ENCODE peak calls at places on chromosomes 5 and 9, in nine cellular contexts. A is cardiac fibroblast, F is AML-193, U is GM23248, L is frontal cortex, Y is right cardiac atrium, G is iPS DF 6.9, Q is H54, N is NAMALWA. J is an unnamed sample.

GRCh38 chr9:93642961-93643360 is 66.6 kb downstream of the PHF2 start:
- DNase-seq in A (peak), F (no peak), U (peak), L (no peak), Y (no peak), G (no peak), Q (peak), N (no peak), J (peak)

GRCh38 chr5:172868436-172868923 is 34.4 kb downstream of the ERGIC1 start:
- DNase-seq in A (peak), F (no peak), U (peak), L (no peak), Y (peak), G (no peak), Q (no peak), N (no peak), J (peak)

GRCh38 chr9:109013678-109014145 is 413 bp upstream of the CTNNAL1 start:
- DNase-seq in A (peak), F (no peak), U (peak), L (no peak), Y (no peak), G (no peak), Q (no peak), N (no peak), J (no peak)

GRCh38 chr9:94111446-94111845 is 27.2 kb downstream of the PTPDC1 start:
- DNase-seq in A (no peak), F (no peak), U (no peak), L (no peak), Y (no peak), G (no peak), Q (no peak), N (no peak), J (no peak)

GRCh38 chr5:170745481-170746061 is 38.0 kb upstream of the GABRP start:
- DNase-seq in A (peak), F (no peak), U (peak), L (no peak), Y (peak), G (no peak), Q (no peak), N (no peak), J (peak)

GRCh38 chr9:90018688-90019087 is 413.9 kb downstream of the GADD45G start:
- DNase-seq in A (no peak), F (no peak), U (no peak), L (no peak), Y (no peak), G (no peak), Q (no peak), N (no peak), J (no peak)

GRCh38 chr9:127979333-127980055 is 1.3 kb downstream of the EEIG1 start:
- DNase-seq in A (peak), F (no peak), U (peak), L (no peak), Y (peak), G (no peak), Q (peak), N (peak), J (peak)

GRCh38 chr5:142403583-142403982 is 78.8 kb upstream of the SPRY4 start:
- DNase-seq in A (no peak), F (no peak), U (no peak), L (no peak), Y (no peak), G (no peak), Q (no peak), N (no peak), J (no peak)

GRCh38 chr9:124274738-124275137 is 17.0 kb downstream of the NEK6 start:
- DNase-seq in A (no peak), F (no peak), U (no peak), L (no peak), Y (no peak), G (no peak), Q (no peak), N (no peak), J (no peak)

GRCh38 chr5:68848086-68848485 is 245.7 kb upstream of the SLC30A5 start:
- DNase-seq in A (peak), F (no peak), U (peak), L (no peak), Y (no peak), G (no peak), Q (no peak), N (no peak), J (peak)

GRCh38 chr9:14783358-14783757 is 60.8 kb upstream of the CER1 start:
- DNase-seq in A (no peak), F (no peak), U (no peak), L (no peak), Y (no peak), G (no peak), Q (no peak), N (no peak), J (no peak)

GRCh38 chr9:133657120-133657661 is 21.0 kb downstream of the DBH start:
- DNase-seq in A (peak), F (no peak), U (peak), L (no peak), Y (peak), G (no peak), Q (peak), N (no peak), J (peak)

GRCh38 chr5:135432113-135432512 is 15.0 kb downstream of the DCANP1 start:
- DNase-seq in A (no peak), F (no peak), U (no peak), L (no peak), Y (no peak), G (no peak), Q (no peak), N (peak), J (no peak)

GRCh38 chr9:91245432-91246313 is 116.0 kb downstream of the AUH start:
- DNase-seq in A (peak), F (no peak), U (peak), L (no peak), Y (no peak), G (no peak), Q (peak), N (no peak), J (peak)

GRCh38 chr5:95526871-95527270 is 27.9 kb downstream of the SKIC3 start:
- DNase-seq in A (peak), F (no peak), U (peak), L (no peak), Y (no peak), G (no peak), Q (no peak), N (no peak), J (no peak)

GRCh38 chr5:123094919-123095693 is 6.1 kb downstream of the PRDM6 start:
- DNase-seq in A (no peak), F (no peak), U (no peak), L (no peak), Y (peak), G (no peak), Q (no peak), N (no peak), J (no peak)

GRCh38 chr5:106290841-106291240 is 1379.9 kb downstream of the EFNA5 start:
- DNase-seq in A (peak), F (no peak), U (peak), L (no peak), Y (no peak), G (no peak), Q (no peak), N (no peak), J (peak)

GRCh38 chr5:107425541-107426031 is 245.2 kb downstream of the EFNA5 start:
- DNase-seq in A (peak), F (no peak), U (peak), L (no peak), Y (no peak), G (no peak), Q (peak), N (no peak), J (peak)

GRCh38 chr9:96251451-96251850 is 50.5 kb downstream of the HSD17B3 start:
- DNase-seq in A (peak), F (no peak), U (peak), L (no peak), Y (no peak), G (no peak), Q (no peak), N (no peak), J (peak)

GRCh38 chr9:5756633-5757032 is 76.3 kb downstream of the ERMP1 start:
- DNase-seq in A (no peak), F (no peak), U (no peak), L (no peak), Y (no peak), G (no peak), Q (no peak), N (no peak), J (no peak)

J was measured in M059J.